ENCODE peak calls at places on chromosomes 12 and 14, in six cellular contexts. N is GM23248, Z is GM23338, V is neural progenitor cell, R is hepatocyte, Q is PC-3. U is an unnamed sample. For H3K4me1, the result is how much of the 10 kb centered on the place peaks cover.

GRCh38 chr12:64681200-64682052 is 71.1 kb downstream of the RASSF3 start:
- DNase-seq in R (no peak), Z (no peak), N (no peak), Q (no peak), V (no peak), U (no peak)

GRCh38 chr14:96203116-96203515 is 1.5 kb upstream of the BDKRB2 start:
- DNase-seq in V (no peak), Z (no peak), N (no peak), R (no peak), Q (no peak), U (no peak)

GRCh38 chr12:109868182-109869051 is 11.9 kb downstream of the GLTP start:
- DNase-seq in N (no peak), V (no peak), Q (no peak), Z (no peak), R (no peak), U (no peak)

GRCh38 chr12:10341892-10342509 is 34.3 kb downstream of the KLRD1 start:
- DNase-seq in V (no peak), R (no peak), Q (no peak), Z (no peak), N (no peak), U (peak)

GRCh38 chr12:109087250-109087649 is 6.0 kb downstream of the ALKBH2 start:
- DNase-seq in V (no peak), Z (no peak), R (no peak), Q (no peak), N (no peak), U (no peak)

GRCh38 chr14:25041484-25041883 is 8.5 kb downstream of the STXBP6 start:
- DNase-seq in Z (no peak), N (no peak), V (no peak), R (peak), Q (no peak), U (no peak)

GRCh38 chr12:41051909-41052308 is 136.2 kb upstream of the PDZRN4 start:
- DNase-seq in R (no peak), Q (no peak), V (no peak), N (no peak), Z (no peak), U (no peak)

GRCh38 chr12:2959508-2960431 is 573 bp downstream of the TEAD4 start:
- DNase-seq in N (peak), Z (peak), R (peak), Q (peak), V (peak), U (no peak)

GRCh38 chr14:60183724-60184596 is 18.8 kb upstream of the DHRS7 start:
- DNase-seq in Z (peak), R (peak), V (peak), Q (peak), N (peak), U (peak)

GRCh38 chr12:15996254-15996653 is 85.1 kb downstream of the DERA start:
- DNase-seq in R (peak), Z (peak), V (no peak), Q (peak), N (peak), U (no peak)

GRCh38 chr12:50506753-50507473 is 2.1 kb downstream of the DIP2B start:
- DNase-seq in V (no peak), R (no peak), N (no peak), Z (no peak), Q (no peak), U (no peak)

GRCh38 chr14:100827140-100827517 is 1.2 kb downstream of the MEG3 start:
- DNase-seq in Z (no peak), N (peak), R (no peak), Q (no peak), V (no peak), U (no peak)

GRCh38 chr14:22218729-22219128 is 370.3 kb downstream of the DAD1 start:
- DNase-seq in Q (no peak), R (no peak), V (no peak), N (no peak), Z (no peak), U (peak)

GRCh38 chr12:64010069-64010686 is 165.7 kb downstream of the SRGAP1 start:
- DNase-seq in V (no peak), R (no peak), Z (no peak), Q (peak), N (peak), U (no peak)

GRCh38 chr14:79629891-79630560 is 581.3 kb downstream of the DIO2 start:
- DNase-seq in Q (no peak), Z (no peak), R (peak), V (no peak), N (no peak), U (no peak)

GRCh38 chr14:32471183-32471582 is 142.1 kb downstream of the AKAP6 start:
- DNase-seq in Q (no peak), N (no peak), Z (no peak), R (no peak), V (no peak), U (no peak)

GRCh38 chr14:73250317-73250713 is 13.0 kb downstream of the PAPLN start:
- DNase-seq in Q (no peak), V (no peak), N (no peak), Z (no peak), R (no peak), U (no peak)

GRCh38 chr12:91990525-91990924 is 155.1 kb downstream of the BTG1 start:
- DNase-seq in R (no peak), Z (no peak), N (no peak), V (no peak), Q (no peak), U (no peak)

GRCh38 chr12:6323340-6323994 is 13.0 kb downstream of the PLEKHG6 start:
- DNase-seq in Q (peak), V (peak), N (peak), Z (peak), R (peak), U (peak)

GRCh38 chr12:62625238-62625637 is 158.6 kb downstream of the MON2 start:
- DNase-seq in Z (no peak), R (peak), V (no peak), N (peak), Q (no peak), U (no peak)

GRCh38 chr14:22646570-22647254 is 2.6 kb upstream of the OR6J1 start:
- DNase-seq in Q (peak), V (no peak), N (peak), R (no peak), Z (no peak), U (no peak)

GRCh38 chr12:125114365-125115141 is 49.3 kb downstream of the AACS start:
- DNase-seq in R (no peak), V (no peak), Q (no peak), N (no peak), Z (no peak), U (no peak)

GRCh38 chr12:114895081-114895480 is 211.1 kb upstream of the TBX3 start:
- DNase-seq in V (no peak), N (no peak), R (no peak), Z (no peak), Q (no peak), U (no peak)

GRCh38 chr14:51443195-51444018 is 203.4 kb downstream of the TMX1 start:
- DNase-seq in V (no peak), R (no peak), Z (no peak), N (peak), Q (peak), U (no peak)

GRCh38 chr14:20657216-20658211 is 16.0 kb upstream of the OR6S1 start:
- DNase-seq in N (no peak), R (peak), V (peak), Z (peak), Q (peak), U (no peak)
- TF ChIP-seq EZH2phosphoT487 in N (no peak), R (no peak), V (no peak), Z (no peak), Q (no peak), U (no peak)

GRCh38 chr14:68464716-68465115 is 328.2 kb downstream of the ZFP36L1 start:
- DNase-seq in N (peak), R (no peak), Z (no peak), Q (peak), V (no peak), U (no peak)
- H3K4me1 ChIP-seq in N (half or more), R (under half), Z (under half), Q (half or more), V (under half), U (under half)

DNA sequence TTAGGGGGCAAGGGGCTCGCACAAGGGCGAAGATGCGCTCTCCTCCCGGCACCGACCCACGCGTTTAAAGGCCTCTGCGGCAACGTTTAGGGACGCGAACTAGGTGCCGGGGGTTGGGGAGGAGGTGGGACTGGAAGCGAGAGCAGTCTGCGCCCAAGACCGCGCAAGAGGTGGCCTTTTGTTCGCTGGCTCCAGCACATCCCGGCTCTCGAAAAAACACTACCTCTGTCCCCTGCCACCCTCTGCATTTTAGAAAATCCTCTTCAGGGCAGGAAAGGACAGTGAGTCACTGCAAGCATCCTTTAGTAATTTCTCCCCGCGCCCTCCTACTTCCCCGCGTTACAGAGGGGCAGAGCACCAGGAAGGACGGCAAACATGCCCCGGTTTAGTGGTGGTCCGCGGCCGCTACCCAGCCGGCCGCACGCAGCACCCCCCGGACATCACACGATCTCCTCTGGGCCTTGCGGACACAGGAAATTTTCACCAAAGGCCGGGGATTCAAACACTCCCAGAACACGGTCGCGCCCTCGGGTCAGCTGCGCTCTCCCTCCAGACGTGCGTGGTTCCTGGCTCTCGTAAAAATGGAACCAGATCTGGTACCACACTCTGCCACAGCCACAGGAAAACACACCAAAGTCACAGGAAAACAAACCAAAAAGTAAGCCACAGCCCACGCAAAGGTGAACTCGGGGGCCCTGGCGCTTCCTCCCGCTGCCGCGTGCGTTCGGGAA is 1.1 kb downstream of the SLC38A1 start:
- DNase-seq in R (peak), V (peak), Q (peak), N (peak), Z (no peak), U (peak)
- TF ChIP-seq EZH2phosphoT487 in R (no peak), V (no peak), Q (no peak), N (no peak), Z (no peak), U (no peak)

DNA sequence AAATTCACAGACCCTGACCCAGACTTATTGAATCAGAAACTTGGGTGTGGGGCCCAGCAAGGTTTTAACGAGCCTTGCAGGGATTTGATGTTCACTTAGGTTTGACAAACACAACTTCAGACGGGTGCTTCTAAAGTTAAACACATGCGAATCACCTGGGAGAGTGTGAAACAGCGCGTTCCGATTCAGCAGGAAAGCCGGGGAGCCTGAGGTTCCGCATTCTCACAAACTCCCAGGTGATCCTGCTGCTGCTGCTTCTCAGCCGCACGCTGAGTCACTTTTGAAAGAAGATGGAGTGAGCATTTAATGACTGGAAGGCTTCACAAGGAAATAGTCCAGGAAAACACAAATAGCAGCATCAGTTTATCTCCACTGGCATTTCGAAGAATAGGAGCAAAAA is 44.2 kb upstream of the DDX11 start:
- DNase-seq in N (no peak), Q (no peak), Z (no peak), V (no peak), R (no peak), U (peak)
- H3K4me1 ChIP-seq in N (under half), Q (under half), Z (under half), V (under half), R (under half), U (half or more)

DNA sequence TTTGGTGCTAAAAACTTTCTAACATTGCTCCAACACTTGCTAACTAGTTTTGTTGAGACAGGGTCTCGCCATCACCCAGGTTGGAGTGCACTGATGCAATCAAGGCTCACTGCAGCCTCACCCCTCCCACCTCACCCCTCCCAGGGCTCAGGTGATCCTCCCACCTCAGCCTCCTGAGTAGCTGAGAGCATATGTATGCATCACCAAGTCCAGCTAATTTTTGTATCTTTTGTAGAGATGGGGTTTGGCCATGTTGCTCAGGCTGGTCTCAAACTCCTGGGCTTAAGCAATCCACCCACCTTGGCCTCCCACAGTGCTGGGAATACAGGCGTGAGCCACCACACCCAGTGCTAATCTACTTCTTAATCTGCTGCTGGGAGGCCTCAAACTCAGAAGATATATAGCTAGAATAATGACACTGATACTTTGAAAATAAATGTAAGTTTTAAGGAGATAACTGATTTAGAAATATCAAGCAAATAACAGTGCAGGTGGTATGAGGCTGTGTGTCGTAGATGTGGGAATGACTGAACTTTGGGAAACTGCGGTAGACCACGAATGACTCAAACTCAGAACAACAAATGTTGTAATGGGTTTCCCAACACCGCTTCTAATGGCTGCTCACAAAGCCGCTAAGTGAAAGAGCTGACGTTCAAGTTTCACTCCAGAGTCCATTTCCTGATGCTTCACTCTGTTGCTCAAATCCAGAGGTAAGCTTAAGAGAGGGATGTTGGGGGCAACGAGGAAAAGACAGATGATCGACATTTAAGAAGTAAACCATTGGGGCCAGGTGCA is 10.0 kb downstream of the TMCC3 start:
- DNase-seq in V (no peak), Q (peak), N (peak), R (no peak), Z (no peak), U (no peak)
- TF ChIP-seq EZH2phosphoT487 in V (no peak), Q (no peak), N (no peak), R (no peak), Z (no peak), U (no peak)

DNA sequence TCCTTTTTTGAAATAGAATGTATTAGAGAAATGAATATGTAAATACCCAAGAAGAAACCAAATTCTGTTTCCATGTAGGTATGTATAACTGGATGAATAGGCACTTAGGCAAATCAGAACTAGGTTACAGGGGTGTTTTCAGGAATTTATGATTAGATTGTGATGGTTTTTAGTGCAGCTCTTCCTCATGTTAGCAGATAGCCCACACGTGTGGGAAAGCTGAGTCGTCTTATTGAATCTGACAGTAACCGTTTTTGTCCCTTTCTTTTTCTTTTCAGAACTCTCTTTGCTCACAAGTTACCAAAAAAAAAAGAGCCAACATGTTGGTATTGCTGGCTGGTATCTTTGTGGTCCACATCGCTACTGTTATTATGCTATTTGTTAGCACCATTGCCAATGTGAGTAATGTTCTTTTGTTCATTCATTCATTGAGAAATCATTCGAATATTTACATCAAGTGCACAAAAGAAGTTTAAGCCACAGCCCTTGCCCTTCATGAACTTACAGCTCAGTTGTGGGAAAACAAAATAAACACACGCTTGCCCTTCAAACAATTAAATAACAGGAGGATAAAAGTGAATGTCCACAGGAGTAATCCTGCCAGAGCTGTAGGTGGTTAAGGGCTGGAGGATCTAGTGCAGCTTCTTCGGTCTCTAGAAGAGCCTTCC is 14.8 kb downstream of the EMP1 start:
- DNase-seq in Q (peak), Z (no peak), N (peak), R (no peak), V (no peak), U (no peak)
- H3K4me1 ChIP-seq in Q (half or more), Z (under half), N (half or more), R (under half), V (under half), U (under half)

DNA sequence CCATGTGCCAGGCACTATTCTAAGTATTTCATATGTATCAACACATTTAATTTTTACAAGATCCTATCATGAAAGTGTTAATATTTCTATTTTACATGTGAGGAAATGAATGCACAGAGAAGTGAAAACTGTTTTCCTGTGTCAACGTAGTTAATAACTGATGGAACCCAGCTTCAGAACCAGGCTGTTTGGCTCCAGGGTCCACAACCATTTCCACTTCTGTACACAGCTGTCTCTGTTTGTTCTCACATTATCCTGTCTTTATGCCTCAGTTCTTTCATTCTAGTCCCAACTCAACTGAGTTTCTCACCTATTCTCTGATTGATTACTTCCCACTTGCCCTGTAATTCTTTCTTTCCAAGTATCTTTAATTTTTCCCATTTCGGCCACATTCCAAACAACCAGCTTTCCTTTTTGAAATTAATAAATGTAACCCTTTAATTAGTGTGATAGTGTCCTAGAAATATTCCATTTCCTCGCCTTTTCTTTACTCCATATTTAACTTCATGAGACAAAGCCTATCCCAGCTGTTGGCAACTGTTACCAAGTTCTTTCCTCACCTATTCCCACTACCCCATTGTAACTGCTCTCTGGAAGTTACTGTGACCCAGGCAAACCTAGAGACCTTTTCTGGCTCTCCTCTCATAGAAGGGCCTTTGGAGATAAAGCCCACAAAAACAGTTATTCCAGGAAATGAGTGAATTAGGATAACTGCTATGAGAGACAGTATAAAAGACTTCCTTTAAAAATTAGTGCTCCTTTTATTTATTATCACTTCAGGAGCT is 218.7 kb downstream of the RASSF9 start:
- DNase-seq in R (no peak), N (no peak), Q (no peak), V (no peak), Z (no peak), U (no peak)
- TF ChIP-seq EZH2phosphoT487 in R (no peak), N (no peak), Q (no peak), V (no peak), Z (no peak), U (no peak)

U was measured in OCI-LY7.